ENCODE peak calls at places on chromosomes 16 and 17, in six cellular contexts. R is A172, G is astrocyte of the spinal cord, A is activated T-cell treated with anti-CD3 and anti-CD28 coated beads for 1 hour, V is lower leg skin, Y is esophagus squamous epithelium. T is an unnamed sample.

GRCh38 chr16:81273223-81273940 is 34.9 kb downstream of the BCO1 start:
- DNase-seq in Y (no peak), V (no peak), A (no peak), R (no peak), G (no peak), T (peak)

GRCh38 chr16:189604-190186 is 9.4 kb downstream of the HBQ1 start:
- DNase-seq in R (no peak), Y (no peak), V (no peak), G (no peak), A (no peak), T (no peak)

GRCh38 chr16:11218324-11218962 is 37.6 kb downstream of the SOCS1 start:
- DNase-seq in R (no peak), V (no peak), Y (no peak), A (no peak), G (peak), T (no peak)

GRCh38 chr16:85527042-85527766 is 85.9 kb upstream of the GSE1 start:
- DNase-seq in G (no peak), V (no peak), R (no peak), Y (no peak), A (no peak), T (no peak)

GRCh38 chr17:49353607-49354006 is 8.4 kb downstream of the ZNF652 start:
- DNase-seq in R (no peak), A (no peak), V (no peak), Y (no peak), G (no peak), T (no peak)

GRCh38 chr17:77666480-77666879 is 292.0 kb upstream of the TNRC6C start:
- DNase-seq in G (no peak), A (no peak), R (no peak), V (no peak), Y (no peak), T (no peak)

GRCh38 chr16:57949013-57949412 is 21.9 kb downstream of the CNGB1 start:
- DNase-seq in R (no peak), G (no peak), A (no peak), Y (no peak), V (no peak), T (no peak)

GRCh38 chr16:89965447-89966225 is 17.1 kb downstream of the DEF8 start:
- DNase-seq in Y (no peak), A (no peak), V (no peak), G (no peak), R (no peak), T (no peak)

GRCh38 chr17:28282596-28282995 is 36.4 kb upstream of the TMEM97 start:
- DNase-seq in A (no peak), V (peak), G (peak), R (peak), Y (no peak), T (no peak)